ENCODE peak calls at places on chromosomes 3 and 15, in five cellular contexts. One of them, this sample, is unnamed. For H3K4me1, the result is how much of the 10 kb centered on the place peaks cover.

GRCh38 chr3:62479276-62479675 is 105.9 kb upstream of the FEZF2 start:
- DNase-seq in HCT116: no peak
- DNase-seq in H1: no peak
- DNase-seq in SK-N-SH: peak
- DNase-seq in K562: no peak
- DNase-seq in this sample: no peak

GRCh38 chr3:190360228-190360627 is 27.7 kb upstream of the CLDN16 start:
- DNase-seq in H1: no peak
- DNase-seq in K562: no peak
- DNase-seq in HCT116: no peak
- DNase-seq in SK-N-SH: no peak
- DNase-seq in this sample: no peak

GRCh38 chr3:165195628-165196576 is at the start of gene SLITRK3:
- DNase-seq in K562: no peak
- DNase-seq in H1: no peak
- DNase-seq in HCT116: no peak
- DNase-seq in SK-N-SH: peak
- DNase-seq in this sample: no peak

GRCh38 chr3:171384101-171384891 is 75.9 kb downstream of the TNIK start:
- DNase-seq in H1: no peak
- DNase-seq in K562: no peak
- DNase-seq in SK-N-SH: no peak
- DNase-seq in HCT116: no peak
- DNase-seq in this sample: peak

GRCh38 chr15:70152070-70152480 is 54.4 kb upstream of the TLE3 start:
- DNase-seq in SK-N-SH: no peak
- DNase-seq in HCT116: no peak
- DNase-seq in K562: no peak
- DNase-seq in H1: no peak
- DNase-seq in this sample: no peak

GRCh38 chr15:74382004-74382816 is 14.8 kb upstream of the CYP11A1 start:
- DNase-seq in H1: peak
- DNase-seq in K562: peak
- DNase-seq in SK-N-SH: peak
- DNase-seq in HCT116: peak
- DNase-seq in this sample: peak

GRCh38 chr3:70308760-70309159 is 3.7 kb downstream of the MDFIC2 start:
- DNase-seq in SK-N-SH: peak
- DNase-seq in H1: peak
- DNase-seq in HCT116: no peak
- DNase-seq in K562: no peak
- DNase-seq in this sample: peak

GRCh38 chr15:94205366-94205765 is 26.0 kb upstream of the MCTP2 start:
- DNase-seq in K562: no peak
- DNase-seq in H1: no peak
- DNase-seq in HCT116: no peak
- DNase-seq in SK-N-SH: no peak
- DNase-seq in this sample: no peak

GRCh38 chr3:146159037-146159436 is 1.9 kb downstream of the PLOD2 start:
- DNase-seq in HCT116: no peak
- DNase-seq in SK-N-SH: no peak
- DNase-seq in K562: no peak
- DNase-seq in H1: no peak
- DNase-seq in this sample: no peak

GRCh38 chr15:99729920-99730319 is 3.3 kb downstream of the LYSMD4 start:
- DNase-seq in HCT116: no peak
- DNase-seq in H1: no peak
- DNase-seq in SK-N-SH: peak
- DNase-seq in K562: no peak
- DNase-seq in this sample: no peak

GRCh38 chr15:99592135-99592845 is 26.5 kb downstream of the MEF2A start:
- DNase-seq in HCT116: no peak
- DNase-seq in K562: no peak
- DNase-seq in H1: no peak
- DNase-seq in SK-N-SH: no peak
- DNase-seq in this sample: no peak

GRCh38 chr3:38519651-38520050 is 23.5 kb downstream of the EXOG start:
- DNase-seq in K562: no peak
- DNase-seq in HCT116: no peak
- DNase-seq in SK-N-SH: no peak
- DNase-seq in H1: no peak
- DNase-seq in this sample: no peak

GRCh38 chr3:4774531-4774930 is 204.7 kb upstream of the BHLHE40 start:
- DNase-seq in H1: no peak
- DNase-seq in K562: no peak
- DNase-seq in HCT116: no peak
- DNase-seq in SK-N-SH: no peak
- DNase-seq in this sample: no peak

GRCh38 chr3:51530485-51530884 is 8.0 kb upstream of the RAD54L2 start:
- DNase-seq in K562: no peak
- DNase-seq in SK-N-SH: no peak
- DNase-seq in H1: no peak
- DNase-seq in HCT116: no peak
- DNase-seq in this sample: no peak

GRCh38 chr3:60582285-60582684 is 669.0 kb downstream of the FHIT start:
- DNase-seq in H1: no peak
- DNase-seq in K562: no peak
- DNase-seq in SK-N-SH: no peak
- DNase-seq in HCT116: no peak
- DNase-seq in this sample: no peak

GRCh38 chr15:57144448-57144847 is 226.0 kb downstream of the TCF12 start:
- DNase-seq in HCT116: no peak
- DNase-seq in H1: no peak
- DNase-seq in K562: no peak
- DNase-seq in SK-N-SH: no peak
- DNase-seq in this sample: no peak

GRCh38 chr3:46613313-46614005 is 1.1 kb downstream of the FAM240A start:
- DNase-seq in H1: no peak
- DNase-seq in SK-N-SH: no peak
- DNase-seq in K562: no peak
- DNase-seq in HCT116: no peak
- DNase-seq in this sample: no peak

GRCh38 chr3:24586920-24587319 is 92.3 kb upstream of the THRB start:
- DNase-seq in K562: no peak
- DNase-seq in H1: no peak
- DNase-seq in HCT116: no peak
- DNase-seq in SK-N-SH: no peak
- DNase-seq in this sample: no peak

GRCh38 chr15:95931619-95932018 is 398.9 kb upstream of the NR2F2 start:
- DNase-seq in H1: no peak
- DNase-seq in HCT116: no peak
- DNase-seq in K562: no peak
- DNase-seq in SK-N-SH: no peak
- DNase-seq in this sample: no peak

GRCh38 chr15:101804941-101805340 is 1.6 kb downstream of the OR4F6 start:
- DNase-seq in K562: no peak
- DNase-seq in HCT116: no peak
- DNase-seq in SK-N-SH: no peak
- DNase-seq in H1: no peak
- DNase-seq in this sample: no peak

GRCh38 chr3:100400782-100401673 is at the start of the genes LNP1 and TOMM70:
- DNase-seq in HCT116: peak
- DNase-seq in SK-N-SH: peak
- DNase-seq in K562: peak
- DNase-seq in H1: peak
- DNase-seq in this sample: peak

GRCh38 chr15:61943992-61944391 is 116.3 kb downstream of the VPS13C start:
- DNase-seq in K562: no peak
- DNase-seq in H1: no peak
- DNase-seq in HCT116: no peak
- DNase-seq in SK-N-SH: no peak
- DNase-seq in this sample: no peak

GRCh38 chr15:70147778-70148177 is 50.1 kb upstream of the TLE3 start:
- DNase-seq in H1: no peak
- DNase-seq in K562: no peak
- DNase-seq in SK-N-SH: no peak
- DNase-seq in HCT116: no peak
- DNase-seq in this sample: no peak

GRCh38 chr3:174488527-174488926 is 370.6 kb upstream of the NAALADL2 start:
- DNase-seq in K562: no peak
- DNase-seq in H1: no peak
- DNase-seq in SK-N-SH: no peak
- DNase-seq in HCT116: no peak
- DNase-seq in this sample: no peak

GRCh38 chr15:31276596-31277298 is 49.9 kb upstream of the KLF13 start:
- DNase-seq in SK-N-SH: peak
- DNase-seq in K562: no peak
- DNase-seq in H1: no peak
- DNase-seq in HCT116: no peak
- DNase-seq in this sample: no peak

GRCh38 chr15:66408254-66408653 is 21.5 kb downstream of the MAP2K1 start:
- DNase-seq in K562: no peak
- DNase-seq in HCT116: no peak
- DNase-seq in H1: no peak
- DNase-seq in SK-N-SH: no peak
- DNase-seq in this sample: no peak

GRCh38 chr15:66894363-66894762 is 171.0 kb upstream of the SMAD3 start:
- DNase-seq in HCT116: no peak
- DNase-seq in H1: no peak
- DNase-seq in SK-N-SH: no peak
- DNase-seq in K562: no peak
- DNase-seq in this sample: no peak

GRCh38 chr15:51536965-51537574 is 85.5 kb downstream of the DMXL2 start:
- DNase-seq in SK-N-SH: peak
- DNase-seq in H1: no peak
- DNase-seq in HCT116: peak
- DNase-seq in K562: peak
- DNase-seq in this sample: no peak

GRCh38 chr15:101479851-101480612 is 9.5 kb downstream of the PCSK6 start:
- DNase-seq in K562: no peak
- DNase-seq in HCT116: no peak
- DNase-seq in SK-N-SH: no peak
- DNase-seq in H1: no peak
- DNase-seq in this sample: no peak

GRCh38 chr3:172131746-172132145 is 92.4 kb downstream of the FNDC3B start:
- DNase-seq in HCT116: no peak
- DNase-seq in SK-N-SH: no peak
- DNase-seq in H1: no peak
- DNase-seq in K562: no peak
- DNase-seq in this sample: no peak

GRCh38 chr3:127702151-127702578 is 29.4 kb downstream of the ABTB1 start:
- DNase-seq in SK-N-SH: no peak
- DNase-seq in HCT116: no peak
- DNase-seq in H1: no peak
- DNase-seq in K562: peak
- DNase-seq in this sample: no peak

DNA sequence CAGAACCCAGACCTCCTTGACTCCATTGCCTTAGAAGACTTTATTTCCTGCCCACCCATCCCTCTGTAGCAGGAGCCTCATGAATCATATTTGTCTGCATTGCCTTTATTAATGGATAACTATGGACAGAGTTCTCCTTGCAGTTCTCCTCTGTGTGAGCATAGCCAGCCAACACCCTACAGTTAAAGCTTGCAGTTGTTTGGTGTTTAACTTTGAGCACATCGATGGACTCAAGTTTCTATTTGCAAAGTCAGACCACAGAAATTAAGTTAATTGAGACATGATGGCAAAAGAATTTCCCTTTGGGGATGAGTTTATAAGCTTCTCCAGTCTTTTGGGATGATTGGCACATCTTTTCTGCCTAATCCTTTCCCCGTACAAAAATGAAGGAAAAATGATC is 399.0 kb upstream of the THBS1 start:
- DNase-seq in SK-N-SH: no peak
- DNase-seq in K562: no peak
- DNase-seq in H1: no peak
- DNase-seq in HCT116: no peak
- DNase-seq in this sample: no peak
- H3K4me1 ChIP-seq in SK-N-SH: under half
- H3K4me1 ChIP-seq in K562: under half
- H3K4me1 ChIP-seq in H1: under half
- H3K4me1 ChIP-seq in HCT116: under half
- H3K4me1 ChIP-seq in this sample: under half

GRCh38 chr3:184711366-184712247 is at the start of gene MAGEF1:
- DNase-seq in K562: peak
- DNase-seq in SK-N-SH: peak
- DNase-seq in HCT116: peak
- DNase-seq in H1: peak
- DNase-seq in this sample: peak
- TF ChIP-seq YY1 in K562: peak
- TF ChIP-seq YY1 in SK-N-SH: peak
- TF ChIP-seq YY1 in HCT116: peak
- TF ChIP-seq YY1 in H1: peak
- TF ChIP-seq YY1 in this sample: peak

GRCh38 chr3:15345051-15345607 is 12.7 kb upstream of the SH3BP5 start:
- DNase-seq in SK-N-SH: no peak
- DNase-seq in H1: no peak
- DNase-seq in K562: no peak
- DNase-seq in HCT116: no peak
- DNase-seq in this sample: no peak

GRCh38 chr3:15347737-15348110 is 15.3 kb upstream of the SH3BP5 start:
- DNase-seq in K562: no peak
- DNase-seq in HCT116: no peak
- DNase-seq in SK-N-SH: no peak
- DNase-seq in H1: no peak
- DNase-seq in this sample: no peak

GRCh38 chr3:15347104-15347736 is 14.8 kb upstream of the SH3BP5 start:
- DNase-seq in SK-N-SH: no peak
- DNase-seq in H1: no peak
- DNase-seq in K562: no peak
- DNase-seq in HCT116: no peak
- DNase-seq in this sample: no peak

GRCh38 chr3:15345608-15346137 is 13.3 kb upstream of the SH3BP5 start:
- DNase-seq in H1: no peak
- DNase-seq in HCT116: no peak
- DNase-seq in SK-N-SH: no peak
- DNase-seq in K562: no peak
- DNase-seq in this sample: no peak

GRCh38 chr3:15346516-15346915 is 14.1 kb upstream of the SH3BP5 start:
- DNase-seq in K562: no peak
- DNase-seq in SK-N-SH: no peak
- DNase-seq in HCT116: no peak
- DNase-seq in H1: no peak
- DNase-seq in this sample: no peak
- H3K4me1 ChIP-seq in K562: under half
- H3K4me1 ChIP-seq in SK-N-SH: under half
- H3K4me1 ChIP-seq in HCT116: under half
- H3K4me1 ChIP-seq in H1: under half
- H3K4me1 ChIP-seq in this sample: under half

DNA sequence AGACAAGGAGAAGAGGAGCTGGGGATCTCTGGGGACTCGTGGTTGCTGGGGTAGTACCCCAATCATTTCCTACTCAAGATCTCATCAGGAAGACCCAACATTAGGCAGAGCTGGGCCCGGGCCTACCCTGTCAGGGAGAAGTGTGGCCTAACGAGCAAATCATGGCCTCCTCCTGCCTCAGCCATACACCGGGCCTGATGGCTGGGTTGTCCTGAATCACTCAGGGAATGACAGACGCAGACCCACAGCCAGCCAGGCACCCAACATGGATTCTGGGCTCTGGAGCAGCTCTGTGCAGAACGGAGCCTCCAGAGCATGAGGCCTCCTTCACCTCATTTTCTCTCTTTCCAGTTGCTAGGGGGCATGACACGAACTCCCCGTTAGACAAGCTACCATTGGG is 19.7 kb downstream of the ITGA11 start:
- DNase-seq in K562: no peak
- DNase-seq in H1: no peak
- DNase-seq in SK-N-SH: no peak
- DNase-seq in HCT116: no peak
- DNase-seq in this sample: no peak
- TF ChIP-seq YY1 in K562: no peak
- TF ChIP-seq YY1 in H1: no peak
- TF ChIP-seq YY1 in SK-N-SH: no peak
- TF ChIP-seq YY1 in HCT116: no peak
- TF ChIP-seq YY1 in this sample: no peak

This sample was measured in NT2/D1.